ENCODE peak calls at places on chromosomes 6 and 20, in eight cellular contexts. E, G, B, V, A, T, S and M are unnamed samples.
A peak's percentile ranks its signal among the peaks of the same experiment; 100 is the strongest.

GRCh38 chr6:119200774-119201173 is 122.3 kb upstream of the FAM184A start:
- DNase-seq in T (no peak), B (no peak), S (no peak), V (no peak), A (no peak), G (no peak), E (no peak), M (no peak)

GRCh38 chr6:167208819-167209576 is 51.2 kb upstream of the GPR31 start:
- DNase-seq in S (no peak), V (no peak), T (no peak), A (no peak), G (no peak), B (no peak), E (no peak), M (no peak)

GRCh38 chr6:112833546-112834215 is 486.6 kb downstream of the RFPL4B start:
- DNase-seq in E (no peak), S (no peak), G (no peak), B (no peak), V (no peak), T (no peak), A (no peak), M (no peak)

GRCh38 chr6:143164565-143165105 is 103.9 kb downstream of the AIG1 start:
- DNase-seq in S (no peak), T (no peak), B (no peak), E (no peak), G (no peak), V (no peak), A (no peak), M (no peak)

GRCh38 chr6:39076993-39077535 is 28.5 kb downstream of the GLP1R start:
- DNase-seq in S (no peak), G (no peak), B (no peak), A (no peak), E (no peak), V (no peak), T (no peak), M (no peak)

GRCh38 chr6:32679501-32679900 is 13.0 kb upstream of the HLA-DQB1 start:
- DNase-seq in E (no peak), G (no peak), A (no peak), B (no peak), S (no peak), T (no peak), V (no peak), M (no peak)

GRCh38 chr6:168152306-168152963 is 73.4 kb upstream of the FRMD1 start:
- DNase-seq in B (no peak), T (no peak), V (no peak), A (no peak), G (no peak), E (no peak), S (no peak), M (no peak)

GRCh38 chr6:52529311-52529710 is 47.5 kb downstream of the TRAM2 start:
- DNase-seq in B (no peak), A (no peak), G (no peak), S (no peak), T (no peak), E (no peak), V (no peak), M (no peak)

GRCh38 chr20:55153321-55153720 is 677.9 kb downstream of the DOK5 start:
- DNase-seq in S (peak; percentile 42), T (no peak), E (no peak), V (no peak), B (no peak), G (no peak), A (no peak), M (no peak)

GRCh38 chr6:90241229-90241873 is 55.3 kb downstream of the BACH2 start:
- DNase-seq in S (no peak), T (no peak), G (no peak), A (no peak), B (peak; percentile 50), E (peak; percentile 43), V (no peak), M (no peak)

GRCh38 chr6:23350752-23351453 is 775.1 kb upstream of the NRSN1 start:
- DNase-seq in T (no peak), V (no peak), S (peak; percentile 56), B (no peak), G (no peak), A (no peak), E (no peak), M (no peak)

GRCh38 chr6:81790034-81790433 is 37.6 kb upstream of the TENT5A start:
- DNase-seq in G (no peak), E (no peak), S (no peak), T (no peak), B (peak; percentile 83), A (no peak), V (peak; percentile 58), M (no peak)

GRCh38 chr6:42402184-42402583 is 49.5 kb downstream of the TRERF1 start:
- DNase-seq in B (no peak), T (no peak), E (no peak), A (peak; percentile 71), V (no peak), S (peak; percentile 19), G (no peak), M (no peak)

GRCh38 chr20:61185181-61185580 is 66.9 kb upstream of the CDH4 start:
- DNase-seq in E (no peak), V (no peak), B (no peak), S (peak; percentile 43), T (no peak), G (no peak), A (no peak), M (no peak)

GRCh38 chr6:40755046-40755681 is 168.0 kb upstream of the LRFN2 start:
- DNase-seq in B (peak; percentile 51), A (no peak), S (no peak), E (no peak), V (no peak), G (no peak), T (no peak), M (no peak)

GRCh38 chr20:57514273-57514751 is 10.6 kb downstream of the CTCFL start:
- DNase-seq in S (peak; percentile 57), V (peak; percentile 76), A (peak; percentile 37), B (peak; percentile 92), E (peak; percentile 68), G (peak; percentile 31), T (peak; percentile 45), M (peak; percentile 63)

DNA sequence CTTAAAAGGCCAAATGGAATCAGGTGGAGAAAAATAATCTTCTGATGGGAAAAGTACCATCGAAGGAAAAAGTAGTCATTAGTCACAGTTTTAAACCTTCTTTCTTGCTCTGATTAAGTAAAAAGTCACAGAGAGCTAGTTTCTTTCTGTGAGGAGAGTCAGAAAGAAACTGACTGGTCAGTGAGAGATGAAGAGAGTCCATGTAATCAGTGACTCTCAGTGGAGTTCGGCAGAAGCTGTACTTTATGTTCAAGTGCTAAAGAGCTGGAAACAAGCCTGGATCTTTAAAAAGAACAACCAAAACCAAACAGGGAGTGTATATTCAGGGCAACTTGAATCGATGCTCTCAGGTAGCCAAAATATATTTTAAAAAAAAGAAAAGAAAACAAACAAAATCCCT is 44.5 kb downstream of the MDGA1 start:
- DNase-seq in E (no peak), T (no peak), A (no peak), V (no peak), S (no peak), G (no peak), B (no peak), M (no peak)
- H3K36me3 ChIP-seq in E (no peaks in the 10 kb centered on the region), T (no peaks in the 10 kb centered on the region), A (no peaks in the 10 kb centered on the region), V (no peaks in the 10 kb centered on the region), S (no peaks in the 10 kb centered on the region), G (no peaks in the 10 kb centered on the region), B (no peaks in the 10 kb centered on the region), M (no peaks in the 10 kb centered on the region)

GRCh38 chr6:44431118-44431725 is 43.7 kb downstream of the CDC5L start:
- DNase-seq in G (no peak), A (peak; percentile 68), B (peak; percentile 74), T (peak; percentile 21), E (peak; percentile 73), S (peak; percentile 43), V (peak; percentile 22), M (no peak)

GRCh38 chr6:44435500-44435899 is 48.0 kb downstream of the CDC5L start:
- DNase-seq in V (no peak), E (no peak), G (no peak), T (no peak), S (no peak), A (no peak), B (no peak), M (no peak)

GRCh38 chr6:44432726-44433125 is 45.2 kb downstream of the CDC5L start:
- DNase-seq in V (no peak), E (no peak), T (no peak), A (no peak), B (no peak), G (no peak), S (no peak), M (no peak)

GRCh38 chr6:44430322-44430721 is 42.8 kb downstream of the CDC5L start:
- DNase-seq in S (no peak), E (no peak), G (no peak), T (no peak), V (no peak), B (no peak), A (no peak), M (no peak)

DNA sequence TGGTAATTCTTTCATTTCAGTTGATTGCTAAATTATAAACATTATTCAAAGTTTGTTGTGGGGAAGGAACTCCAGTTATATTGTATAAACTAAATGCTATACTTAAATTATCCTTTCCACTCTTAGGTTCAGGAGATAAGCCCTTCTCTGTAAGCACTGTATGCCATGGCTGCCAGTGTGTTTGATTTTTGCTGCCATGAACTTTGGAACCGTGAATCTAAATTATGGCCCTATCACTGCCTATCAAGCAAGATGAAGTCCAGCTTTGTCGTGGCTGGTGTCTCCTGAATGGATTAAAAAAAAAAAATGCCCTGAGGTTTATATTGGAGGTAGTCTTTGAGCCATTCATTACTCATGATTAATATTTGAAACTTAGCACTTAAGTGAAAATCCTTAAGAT is 44.7 kb downstream of the CDC5L start:
- DNase-seq in V (no peak), A (no peak), G (no peak), S (no peak), E (no peak), T (no peak), B (no peak), M (no peak)
- H3K36me3 ChIP-seq in V (peaks cover 43% of the 10 kb centered on the region), A (peaks cover 53% of the 10 kb centered on the region), G (peaks cover 17% of the 10 kb centered on the region), S (peaks cover 10% of the 10 kb centered on the region), E (peaks cover 51% of the 10 kb centered on the region), T (peaks cover 35% of the 10 kb centered on the region), B (peaks cover 2% of the 10 kb centered on the region), M (peaks cover 18% of the 10 kb centered on the region)

DNA sequence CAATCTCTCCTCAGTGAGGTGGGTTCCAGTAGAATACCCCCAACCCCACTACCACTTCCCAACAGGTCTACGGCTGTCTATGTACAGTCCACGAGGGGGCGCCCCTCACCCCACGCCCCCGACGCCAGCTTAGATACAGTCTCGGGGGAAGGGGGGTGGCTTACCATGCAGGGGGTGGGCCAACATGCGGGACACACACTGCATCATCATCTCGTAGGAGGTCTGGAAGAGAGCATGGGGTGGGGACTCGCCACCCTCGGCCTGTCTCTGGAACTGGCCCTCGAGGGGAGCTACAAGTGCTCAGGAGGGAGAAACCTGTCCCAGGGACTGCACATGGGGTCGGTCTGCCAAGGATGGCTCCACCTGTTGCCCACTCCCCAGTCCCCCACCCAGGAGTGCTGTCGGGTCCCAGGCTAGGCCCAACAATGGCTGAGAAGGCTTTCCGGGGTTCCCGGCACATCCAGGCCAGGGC is 8.5 kb downstream of the MTCH1 start:
- DNase-seq in E (peak; percentile 33), B (peak; percentile 71), S (no peak), A (no peak), G (no peak), V (no peak), T (no peak), M (no peak)
- H3K36me3 ChIP-seq in E (peaks cover 66% of the 10 kb centered on the region), B (peaks cover 48% of the 10 kb centered on the region), S (peaks cover 18% of the 10 kb centered on the region), A (peaks cover 87% of the 10 kb centered on the region), G (peaks cover 53% of the 10 kb centered on the region), V (peaks cover 90% of the 10 kb centered on the region), T (peaks cover 61% of the 10 kb centered on the region), M (peaks cover 51% of the 10 kb centered on the region)

GRCh38 chr20:6040540-6040939 is 13.3 kb downstream of the LRRN4 start:
- DNase-seq in S (no peak), A (no peak), T (no peak), E (no peak), G (no peak), V (no peak), B (no peak), M (no peak)
- H3K36me3 ChIP-seq in S (peaks cover 3% of the 10 kb centered on the region), A (peaks cover 47% of the 10 kb centered on the region), T (peaks cover 71% of the 10 kb centered on the region), E (peaks cover 29% of the 10 kb centered on the region), G (peaks cover 25% of the 10 kb centered on the region), V (peaks cover 51% of the 10 kb centered on the region), B (peaks cover 11% of the 10 kb centered on the region), M (peaks cover 63% of the 10 kb centered on the region)